ENCODE peak calls at places on chromosomes 16 and 17, in four cellular contexts. K is B cell, E is RWPE1, H is fibroblast of the aortic adventitia. A is an unnamed sample.

GRCh38 chr17:77696720-77697460 is 261.6 kb upstream of the TNRC6C start:
- DNase-seq in K (no peak), E (no peak), H (no peak), A (no peak)

GRCh38 chr17:34561328-34561727 is 18.1 kb upstream of the TMEM132E start:
- DNase-seq in K (no peak), E (no peak), H (no peak), A (no peak)

GRCh38 chr17:39118674-39119419 is 32.6 kb downstream of the PLXDC1 start:
- DNase-seq in K (peak), E (no peak), H (no peak), A (no peak)

GRCh38 chr17:4073983-4074830 is 68.6 kb downstream of the ZZEF1 start:
- DNase-seq in K (peak), E (no peak), H (no peak), A (no peak)

GRCh38 chr16:85461814-85462404 is 151.2 kb upstream of the GSE1 start:
- DNase-seq in K (no peak), E (no peak), H (peak), A (no peak)

GRCh38 chr17:13581925-13582324 is 19.8 kb downstream of the HS3ST3A1 start:
- DNase-seq in K (no peak), E (no peak), H (peak), A (no peak)

GRCh38 chr17:18862011-18862410 is 4.1 kb downstream of the PRPSAP2 start:
- DNase-seq in K (no peak), E (no peak), H (no peak), A (no peak)

GRCh38 chr16:51544850-51545467 is 393.9 kb upstream of the SALL1 start:
- DNase-seq in K (no peak), E (no peak), H (no peak), A (no peak)

GRCh38 chr17:59067340-59067739 is 39.3 kb downstream of the TRIM37 start:
- DNase-seq in K (no peak), E (no peak), H (no peak), A (no peak)

GRCh38 chr17:17001076-17001777 is 29.3 kb upstream of the TNFRSF13B start:
- DNase-seq in K (no peak), E (no peak), H (no peak), A (no peak)

GRCh38 chr17:36675250-36675649 is 73.9 kb downstream of the MRM1 start:
- DNase-seq in K (no peak), E (no peak), H (no peak), A (no peak)

GRCh38 chr17:45702666-45703266 is 81.4 kb upstream of the CRHR1 start:
- DNase-seq in K (no peak), E (peak), H (peak), A (no peak)

GRCh38 chr16:29815032-29815721 is 775 bp upstream of the PAGR1 start:
- DNase-seq in K (no peak), E (no peak), H (no peak), A (no peak)

GRCh38 chr17:82765357-82765756 is 13.5 kb downstream of the TBCD start:
- DNase-seq in K (no peak), E (no peak), H (no peak), A (no peak)

GRCh38 chr17:29576214-29577008 is 7.9 kb downstream of the TP53I13 start:
- DNase-seq in K (no peak), E (no peak), H (no peak), A (no peak)

GRCh38 chr16:30985401-30986128 is 558 bp downstream of the HSD3B7 start:
- DNase-seq in K (no peak), E (peak), H (peak), A (no peak)

GRCh38 chr17:43020030-43020621 is 2.1 kb downstream of the VAT1 start:
- DNase-seq in K (no peak), E (no peak), H (peak), A (no peak)

GRCh38 chr17:68614718-68615117 is 13.6 kb upstream of the FAM20A start:
- DNase-seq in K (no peak), E (no peak), H (no peak), A (no peak)

GRCh38 chr16:87213536-87213935 is 103.7 kb downstream of the C16orf95 start:
- DNase-seq in K (no peak), E (no peak), H (no peak), A (no peak)

GRCh38 chr16:7390974-7391373 is 58.3 kb downstream of the RBFOX1 start:
- DNase-seq in K (no peak), E (no peak), H (no peak), A (no peak)

GRCh38 chr17:8741771-8742170 is 2.9 kb downstream of the CCDC42 start:
- DNase-seq in K (no peak), E (no peak), H (no peak), A (no peak)

GRCh38 chr17:8742274-8742673 is 2.4 kb downstream of the CCDC42 start:
- DNase-seq in K (no peak), E (no peak), H (no peak), A (no peak)

GRCh38 chr17:8739104-8739503 is 5.5 kb downstream of the CCDC42 start:
- DNase-seq in K (no peak), E (no peak), H (no peak), A (no peak)

GRCh38 chr17:8741366-8741765 is 3.3 kb downstream of the CCDC42 start:
- DNase-seq in K (no peak), E (no peak), H (no peak), A (no peak)

GRCh38 chr17:8740486-8740885 is 4.2 kb downstream of the CCDC42 start:
- DNase-seq in K (peak), E (no peak), H (no peak), A (no peak)
- TF ChIP-seq CTCF in K (no peak), E (no peak), H (no peak), A (no peak)

GRCh38 chr16:83994087-83994486 is 26.0 kb downstream of the NECAB2 start:
- DNase-seq in K (no peak), E (peak), H (peak), A (no peak)
- TF ChIP-seq CTCF in K (no peak), E (no peak), H (no peak), A (no peak)

GRCh38 chr16:1678500-1679098 is 520 bp downstream of the JPT2 start:
- DNase-seq in K (peak), E (peak), H (peak), A (no peak)
- TF ChIP-seq CTCF in K (no peak), E (no peak), H (no peak), A (no peak)

GRCh38 chr16:2282866-2283555 is 15.1 kb upstream of the RNPS1 start:
- DNase-seq in K (no peak), E (no peak), H (no peak), A (no peak)

GRCh38 chr16:2285731-2286191 is 17.8 kb upstream of the RNPS1 start:
- DNase-seq in K (no peak), E (no peak), H (no peak), A (no peak)

GRCh38 chr16:2284797-2285576 is 17.1 kb upstream of the RNPS1 start:
- DNase-seq in K (no peak), E (no peak), H (no peak), A (no peak)

GRCh38 chr16:2282262-2282661 is 14.3 kb upstream of the RNPS1 start:
- DNase-seq in K (no peak), E (no peak), H (no peak), A (no peak)

GRCh38 chr16:2284001-2284770 is 16.3 kb upstream of the RNPS1 start:
- DNase-seq in K (no peak), E (no peak), H (no peak), A (no peak)
- TF ChIP-seq CTCF in K (no peak), E (no peak), H (no peak), A (no peak)

A was measured in D721Med.